ENCODE peak calls at places on chromosomes 16 and 17, in four cellular contexts. L, Y, O and Q are unnamed samples. For H3K36me3 and H3K27me3, the result is how much of the 10 kb centered on the place peaks cover.

GRCh38 chr16:84925092-84925772 is 86.1 kb downstream of the ZDHHC7 start:
- DNase-seq in L (peak), Y (no peak), O (no peak), Q (peak)

GRCh38 chr16:5187402-5187952 is 89.9 kb upstream of the EEF2KMT start:
- DNase-seq in L (no peak), Y (no peak), O (no peak), Q (no peak)

GRCh38 chr16:89827383-89828198 is 684 bp upstream of the SPIRE2 start:
- DNase-seq in L (peak), Y (peak), O (peak), Q (peak)

GRCh38 chr17:1743094-1743452 is 402 bp downstream of the SERPINF2 start:
- DNase-seq in L (no peak), Y (no peak), O (no peak), Q (no peak)

GRCh38 chr16:20352615-20353014 is at the start of gene UMOD:
- DNase-seq in L (no peak), Y (no peak), O (no peak), Q (no peak)

GRCh38 chr17:63843387-63844292 is 1.2 kb upstream of the SMARCD2 start:
- DNase-seq in L (peak), Y (peak), O (peak), Q (peak)

GRCh38 chr17:74792586-74792985 is 16.4 kb upstream of the NAT9 start:
- DNase-seq in L (no peak), Y (no peak), O (no peak), Q (no peak)

GRCh38 chr16:24970708-24971107 is 44.5 kb downstream of the ARHGAP17 start:
- DNase-seq in L (no peak), Y (no peak), O (no peak), Q (no peak)

GRCh38 chr16:89855986-89856385 is 17.4 kb upstream of the TCF25 start:
- DNase-seq in L (no peak), Y (no peak), O (no peak), Q (no peak)

GRCh38 chr17:59223813-59224212 is 3.5 kb downstream of the GDPD1 start:
- DNase-seq in L (no peak), Y (no peak), O (no peak), Q (no peak)

GRCh38 chr17:76687278-76688164 is 23.2 kb downstream of the MXRA7 start:
- DNase-seq in L (peak), Y (no peak), O (no peak), Q (peak)

GRCh38 chr16:56950881-56951771 is 10.6 kb upstream of the CETP start:
- DNase-seq in L (peak), Y (peak), O (no peak), Q (peak)

GRCh38 chr17:10384175-10384574 is 11.4 kb upstream of the MYH13 start:
- DNase-seq in L (no peak), Y (no peak), O (peak), Q (peak)

GRCh38 chr16:89909777-89910716 is 8.6 kb upstream of the MC1R start:
- DNase-seq in L (peak), Y (peak), O (peak), Q (peak)

GRCh38 chr16:3022697-3023414 is 886 bp downstream of the HCFC1R1 start:
- DNase-seq in L (no peak), Y (peak), O (peak), Q (peak)

GRCh38 chr17:48997103-48997826 is at the start of gene IGF2BP1:
- DNase-seq in L (no peak), Y (peak), O (peak), Q (peak)

GRCh38 chr16:87956771-87957279 is 5.6 kb downstream of the BANP start:
- DNase-seq in L (no peak), Y (peak), O (peak), Q (peak)

GRCh38 chr17:44892250-44892649 is 7.0 kb downstream of the EFTUD2 start:
- DNase-seq in L (no peak), Y (no peak), O (no peak), Q (no peak)

DNA sequence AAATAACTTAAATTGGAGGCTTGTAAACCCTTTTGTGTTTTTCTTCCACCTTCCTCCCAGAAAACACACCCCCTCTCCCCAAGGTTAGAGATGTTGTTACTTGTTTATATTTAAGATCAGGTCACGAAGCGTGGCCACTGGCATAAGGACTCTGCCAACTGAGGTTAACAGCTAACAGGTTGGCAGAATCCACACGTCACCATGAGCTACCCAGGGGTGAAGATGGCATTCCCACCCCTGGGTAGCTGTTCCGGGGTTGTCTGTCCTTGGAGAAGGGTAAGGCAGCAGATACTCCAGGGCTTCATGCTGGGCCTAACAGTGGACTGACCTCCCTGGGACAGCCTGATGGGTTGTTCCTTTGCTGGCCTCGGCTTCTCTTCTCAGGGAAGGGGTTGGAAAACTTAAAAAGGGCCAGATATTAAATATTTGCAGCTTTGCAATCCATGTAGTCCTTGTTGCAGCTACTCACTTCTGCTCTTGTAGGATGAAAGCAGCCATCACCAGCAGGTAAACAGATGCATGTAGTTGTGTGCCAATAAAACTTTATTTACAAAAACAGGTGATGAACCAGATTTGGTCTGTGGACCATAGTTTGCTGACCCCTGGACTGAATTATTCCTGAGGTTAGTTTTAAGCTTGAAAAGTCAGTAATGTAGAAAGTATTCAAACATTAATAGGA is 148.6 kb downstream of the MSI2 start:
- DNase-seq in L (no peak), Y (no peak), O (no peak), Q (no peak)
- H3K36me3 ChIP-seq in L (under half), Y (under half), O (under half), Q (under half)

GRCh38 chr17:8940866-8941471 is 24.5 kb downstream of the PIK3R5 start:
- DNase-seq in L (no peak), Y (no peak), O (no peak), Q (no peak)

GRCh38 chr17:8930664-8931063 is 34.8 kb downstream of the PIK3R5 start:
- DNase-seq in L (no peak), Y (no peak), O (no peak), Q (no peak)

GRCh38 chr17:8939496-8940334 is 25.8 kb downstream of the PIK3R5 start:
- DNase-seq in L (no peak), Y (no peak), O (no peak), Q (no peak)

GRCh38 chr17:8935194-8935593 is 30.3 kb downstream of the PIK3R5 start:
- DNase-seq in L (no peak), Y (no peak), O (no peak), Q (peak)
- H3K4me3 ChIP-seq in L (no peak), Y (no peak), O (no peak), Q (no peak)

GRCh38 chr17:40322417-40323315 is 13.7 kb downstream of the RARA start:
- DNase-seq in L (peak), Y (peak), O (peak), Q (peak)
- H3K27me3 ChIP-seq in L (under half), Y (under half), O (under half), Q (under half)

GRCh38 chr17:82196273-82196672 is 16.4 kb downstream of the CCDC57 start:
- DNase-seq in L (no peak), Y (no peak), O (no peak), Q (no peak)
- H3K36me3 ChIP-seq in L (under half), Y (under half), O (under half), Q (under half)

DNA sequence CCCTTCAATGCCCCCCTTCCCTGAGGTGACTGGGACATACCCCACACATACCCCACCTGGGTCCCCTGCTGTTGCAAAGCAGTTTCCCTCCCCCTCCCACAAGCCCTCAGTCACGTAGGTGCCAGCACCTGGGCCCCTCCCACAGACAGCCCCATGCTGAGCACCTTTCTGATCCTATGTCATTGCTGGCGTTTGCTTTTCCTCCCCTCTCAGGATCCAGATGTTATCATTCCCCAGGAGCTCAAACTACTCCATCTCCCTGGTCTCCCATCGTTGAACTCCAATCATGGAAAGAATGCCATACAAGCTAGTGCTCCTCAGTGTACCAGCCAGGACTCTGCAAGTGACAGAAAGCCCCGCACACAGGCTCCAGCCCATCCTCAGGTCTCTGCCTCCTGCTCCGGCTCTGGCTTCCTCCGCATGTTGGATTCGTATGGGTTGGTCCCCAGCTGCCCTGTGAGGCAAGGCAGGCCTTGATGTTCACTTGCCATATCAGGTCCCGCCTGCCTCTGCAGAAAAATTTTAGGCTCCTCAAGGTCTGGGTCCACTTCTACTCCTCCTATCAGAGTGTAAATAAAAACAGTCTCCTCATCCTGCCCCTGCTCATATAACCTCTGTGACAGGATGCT is 31.4 kb upstream of the MED9 start:
- DNase-seq in L (no peak), Y (no peak), O (no peak), Q (no peak)
- H3K4me3 ChIP-seq in L (no peak), Y (no peak), O (no peak), Q (no peak)

GRCh38 chr17:39221572-39221971 is 4.2 kb downstream of the STAC2 start:
- DNase-seq in L (no peak), Y (no peak), O (no peak), Q (no peak)

GRCh38 chr17:39222151-39222550 is 3.6 kb downstream of the STAC2 start:
- DNase-seq in L (no peak), Y (no peak), O (no peak), Q (no peak)

GRCh38 chr17:39223907-39224777 is 1.6 kb downstream of the STAC2 start:
- DNase-seq in L (no peak), Y (no peak), O (no peak), Q (no peak)

GRCh38 chr17:39224778-39225307 is 902 bp downstream of the STAC2 start:
- DNase-seq in L (no peak), Y (no peak), O (no peak), Q (no peak)

DNA sequence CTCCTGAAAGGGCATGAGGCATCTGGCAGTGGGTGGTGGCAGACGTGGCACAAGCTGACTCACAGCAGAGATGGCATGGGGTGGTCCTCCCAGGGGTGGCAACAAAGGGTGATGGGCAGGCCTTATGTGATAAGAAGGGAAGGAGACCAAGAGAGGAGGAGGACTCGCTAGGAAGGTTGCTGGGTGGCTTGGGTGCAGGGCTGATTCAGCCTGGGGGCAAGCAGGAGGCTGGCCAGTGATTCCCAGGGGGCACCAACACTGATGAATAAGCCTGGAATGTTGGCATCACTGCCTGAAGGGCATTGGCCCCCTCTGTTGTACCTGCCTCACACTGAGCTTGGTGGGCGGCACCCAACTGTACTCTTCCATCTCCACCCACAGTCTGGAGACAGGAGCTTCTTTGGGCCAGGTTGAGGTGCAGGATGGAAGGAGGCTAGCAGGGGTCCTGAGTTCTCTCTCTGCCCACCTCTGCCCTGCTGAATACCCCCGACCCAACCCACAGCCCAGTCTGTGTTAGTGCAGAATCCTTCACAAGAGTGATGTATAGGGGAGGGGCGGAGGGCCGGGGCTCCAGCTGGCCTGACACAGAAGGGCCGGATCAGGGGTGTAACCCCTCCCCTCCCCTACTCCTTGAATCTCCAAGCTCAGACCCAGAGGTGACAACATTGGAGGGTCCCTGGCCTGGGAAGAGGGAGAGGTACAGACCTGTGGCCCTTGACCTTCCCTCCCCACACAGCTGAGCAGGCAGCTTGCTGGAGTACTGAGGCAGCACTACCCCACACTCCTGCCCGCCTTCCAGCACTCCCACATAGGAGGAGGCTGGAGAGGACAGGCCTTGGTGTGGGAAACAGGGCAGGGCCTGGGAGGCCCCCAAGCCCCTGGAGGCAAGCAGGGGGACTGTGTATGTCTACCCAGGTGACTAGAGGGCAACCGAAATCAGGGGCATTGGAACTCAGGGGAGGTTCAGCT is 2.6 kb downstream of the STAC2 start:
- DNase-seq in L (no peak), Y (no peak), O (no peak), Q (no peak)
- H3K27me3 ChIP-seq in L (under half), Y (half or more), O (half or more), Q (under half)

DNA sequence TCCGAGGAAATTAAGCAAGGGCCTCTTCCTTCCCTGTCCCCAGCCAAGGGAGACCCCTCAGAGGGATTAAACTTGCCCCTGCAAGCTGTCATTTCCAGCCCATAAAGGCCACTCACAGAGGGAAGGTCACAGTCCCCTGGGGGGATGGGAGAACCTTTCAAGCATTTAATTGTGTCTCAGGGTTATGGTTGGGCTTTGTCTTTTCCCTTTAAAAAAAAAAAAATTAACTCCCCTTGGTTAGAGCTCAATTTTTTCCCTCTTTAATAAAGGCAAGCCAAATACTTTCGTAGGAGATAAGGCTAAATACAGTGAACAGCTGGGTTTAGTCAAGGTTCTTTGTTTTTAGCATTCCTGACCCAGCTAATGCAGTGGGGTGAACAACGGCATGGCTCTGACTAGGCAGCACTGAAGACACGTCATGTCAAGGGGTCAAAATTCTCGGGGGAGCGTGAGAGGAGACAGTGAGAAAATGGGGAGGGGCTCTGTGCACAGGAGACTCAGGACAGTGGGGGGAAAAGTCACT is 30.4 kb downstream of the AXIN2 start:
- DNase-seq in L (no peak), Y (peak), O (peak), Q (peak)
- H3K36me3 ChIP-seq in L (under half), Y (under half), O (under half), Q (under half)

GRCh38 chr16:54936086-54936978 is 5.7 kb downstream of the IRX5 start:
- DNase-seq in L (peak), Y (no peak), O (no peak), Q (peak)

GRCh38 chr16:54935411-54936085 is 4.9 kb downstream of the IRX5 start:
- DNase-seq in L (no peak), Y (no peak), O (no peak), Q (peak)

GRCh38 chr16:54933281-54934150 is 2.9 kb downstream of the IRX5 start:
- DNase-seq in L (no peak), Y (no peak), O (no peak), Q (peak)

GRCh38 chr16:54932737-54933254 is 2.1 kb downstream of the IRX5 start:
- DNase-seq in L (peak), Y (no peak), O (no peak), Q (peak)

GRCh38 chr16:54934536-54935410 is 4.1 kb downstream of the IRX5 start:
- DNase-seq in L (no peak), Y (no peak), O (no peak), Q (peak)
- H3K4me3 ChIP-seq in L (peak), Y (no peak), O (no peak), Q (peak)